ENCODE peak calls at places on chromosomes 13 and 19, in nine cellular contexts. J, X, K, V, R, F, N, S and D are unnamed samples.

GRCh38 chr19:46015961-46016425 is 6.9 kb downstream of the PGLYRP1 start:
- DNase-seq in F (no peak), J (no peak), N (no peak), R (peak; percentile 55), V (no peak), X (no peak), K (no peak), S (no peak), D (peak; percentile 12)

GRCh38 chr13:47611664-47612288 is 389.3 kb downstream of the SUCLA2 start:
- DNase-seq in F (peak; percentile 40), N (no peak), J (peak; percentile 72), R (no peak), K (no peak), X (no peak), V (no peak), S (no peak), D (no peak)

GRCh38 chr19:35247526-35248309 is 1.1 kb upstream of the LSR start:
- DNase-seq in F (peak; percentile 91), R (peak; percentile 47), X (peak; percentile 92), K (no peak), N (no peak), V (no peak), S (no peak), J (no peak), D (peak; percentile 38)

GRCh38 chr19:29188704-29189375 is 24.1 kb downstream of the UQCRFS1 start:
- DNase-seq in N (no peak), K (no peak), S (no peak), X (peak; percentile 13), F (no peak), R (no peak), J (no peak), V (no peak), D (no peak)

GRCh38 chr19:1068111-1069001 is 1.4 kb downstream of the ARHGAP45 start:
- DNase-seq in V (no peak), F (no peak), S (peak; percentile 59), R (peak; percentile 81), J (no peak), X (no peak), K (no peak), N (no peak), D (peak; percentile 61)

GRCh38 chr19:42409477-42409876 is 17.7 kb downstream of the LIPE start:
- DNase-seq in J (no peak), R (no peak), K (no peak), N (no peak), V (no peak), F (no peak), S (no peak), X (no peak), D (no peak)

GRCh38 chr13:68551701-68552522 is 1321.8 kb upstream of the PCDH9 start:
- DNase-seq in X (no peak), R (no peak), V (no peak), K (no peak), N (no peak), J (no peak), S (no peak), F (no peak), D (no peak)

GRCh38 chr19:43765109-43765876 is 10.5 kb upstream of the SMG9 start:
- DNase-seq in K (peak; percentile 92), S (peak; percentile 54), R (peak; percentile 94), N (no peak), V (no peak), F (peak; percentile 98), X (no peak), J (peak; percentile 99), D (no peak)

GRCh38 chr13:26587251-26587650 is 29.8 kb downstream of the WASF3 start:
- DNase-seq in F (no peak), J (no peak), V (no peak), S (no peak), X (no peak), K (no peak), N (no peak), R (no peak), D (no peak)

GRCh38 chr13:94956407-94957110 is 244.2 kb upstream of the SOX21 start:
- DNase-seq in J (peak; percentile 41), N (peak; percentile 67), X (no peak), V (peak; percentile 40), K (no peak), S (no peak), F (no peak), R (no peak), D (no peak)

GRCh38 chr13:109644956-109645355 is 141.4 kb downstream of the IRS2 start:
- DNase-seq in R (no peak), X (no peak), N (no peak), S (no peak), J (no peak), F (no peak), V (no peak), K (no peak), D (no peak)

GRCh38 chr19:46786236-46787039 is 2.0 kb downstream of the SLC1A5 start:
- DNase-seq in N (peak; percentile 42), S (peak; percentile 67), V (no peak), K (peak; percentile 65), F (peak; percentile 70), R (peak; percentile 94), J (peak; percentile 77), X (peak; percentile 73), D (peak; percentile 54)

GRCh38 chr13:95641291-95641811 is 3.2 kb downstream of the DZIP1 start:
- DNase-seq in R (no peak), N (no peak), F (no peak), X (no peak), J (peak; percentile 53), K (no peak), V (no peak), S (no peak), D (no peak)

GRCh38 chr19:10120538-10121198 is 969 bp upstream of the EIF3G start:
- DNase-seq in N (no peak), J (peak; percentile 88), S (no peak), V (no peak), F (peak; percentile 67), X (no peak), R (no peak), K (peak; percentile 70), D (no peak)

GRCh38 chr13:30870049-30870884 is 35.8 kb upstream of the MEDAG start:
- DNase-seq in R (peak; percentile 21), N (no peak), F (peak; percentile 88), X (no peak), J (peak; percentile 99), K (peak; percentile 100), S (no peak), V (no peak), D (no peak)

GRCh38 chr13:99620806-99621205 is 119.5 kb downstream of the TM9SF2 start:
- DNase-seq in N (no peak), S (no peak), V (no peak), X (no peak), F (no peak), K (no peak), J (no peak), R (no peak), D (no peak)

GRCh38 chr13:66264976-66265375 is 965.2 kb downstream of the PCDH9 start:
- DNase-seq in S (no peak), N (peak; percentile 6), X (no peak), J (peak; percentile 68), V (no peak), F (no peak), K (peak; percentile 20), R (no peak), D (no peak)

GRCh38 chr19:3575260-3575741 is 2.6 kb downstream of the HMG20B start:
- DNase-seq in V (no peak), J (no peak), S (no peak), R (no peak), F (no peak), N (no peak), X (peak; percentile 65), K (peak; percentile 68), D (no peak)

GRCh38 chr13:79160818-79161217 is 245.2 kb downstream of the RBM26 start:
- DNase-seq in X (no peak), S (no peak), F (no peak), N (no peak), K (no peak), R (no peak), J (no peak), V (no peak), D (no peak)

GRCh38 chr13:52399708-52400107 is 6.3 kb downstream of the THSD1 start:
- DNase-seq in J (no peak), F (no peak), X (no peak), K (peak; percentile 59), N (no peak), V (no peak), R (no peak), S (no peak), D (no peak)

GRCh38 chr19:2488942-2489731 is 13.2 kb downstream of the GADD45B start:
- DNase-seq in V (peak; percentile 21), K (peak; percentile 47), S (no peak), N (peak; percentile 58), R (no peak), J (peak; percentile 40), X (no peak), F (peak; percentile 56), D (no peak)

GRCh38 chr13:34933349-34933748 is 8.7 kb upstream of the NBEA start:
- DNase-seq in F (no peak), S (no peak), V (no peak), R (no peak), J (no peak), K (no peak), X (no peak), N (no peak), D (no peak)

GRCh38 chr13:50697746-50698526 is 145.6 kb downstream of the DLEU7 start:
- DNase-seq in V (no peak), J (no peak), F (no peak), K (no peak), R (no peak), N (no peak), X (no peak), S (no peak), D (no peak)

GRCh38 chr19:28283592-28283991 is 929.4 kb downstream of the UQCRFS1 start:
- DNase-seq in N (no peak), X (no peak), V (no peak), S (no peak), F (no peak), J (no peak), K (no peak), R (no peak), D (no peak)

GRCh38 chr13:24670927-24671326 is 9.3 kb upstream of the ATP12A start:
- DNase-seq in S (no peak), N (no peak), X (peak; percentile 88), V (no peak), J (peak; percentile 20), R (no peak), F (no peak), K (peak; percentile 20), D (no peak)

GRCh38 chr19:22608441-22608840 is 25.7 kb upstream of the ZNF492 start:
- DNase-seq in F (no peak), V (no peak), N (no peak), R (no peak), K (no peak), J (no peak), S (no peak), X (no peak), D (no peak)